ENCODE peak calls at places on chromosome 1, in eight cellular contexts. One of them, this sample, is unnamed.

GRCh38 chr1:228969968-228970800 is 234.9 kb downstream of the RHOU start:
- DNase-seq in testis: no peak
- DNase-seq in neural progenitor cell: no peak
- DNase-seq in stomach: no peak
- DNase-seq in tibial artery: no peak
- DNase-seq in foreskin fibroblast: no peak
- DNase-seq in GM12864: no peak
- DNase-seq in IMR-90: no peak
- DNase-seq in this sample: peak

GRCh38 chr1:185880779-185881333 is 146.7 kb downstream of the HMCN1 start:
- DNase-seq in testis: no peak
- DNase-seq in neural progenitor cell: no peak
- DNase-seq in stomach: no peak
- DNase-seq in tibial artery: peak
- DNase-seq in foreskin fibroblast: no peak
- DNase-seq in GM12864: no peak
- DNase-seq in IMR-90: no peak
- DNase-seq in this sample: peak

GRCh38 chr1:243482237-243483022 is 226.6 kb downstream of the SDCCAG8 start:
- DNase-seq in testis: no peak
- DNase-seq in neural progenitor cell: peak
- DNase-seq in stomach: no peak
- DNase-seq in tibial artery: no peak
- DNase-seq in foreskin fibroblast: peak
- DNase-seq in GM12864: no peak
- DNase-seq in IMR-90: peak
- DNase-seq in this sample: no peak

GRCh38 chr1:98388431-98388830 is 273.1 kb upstream of the SNX7 start:
- DNase-seq in testis: peak
- DNase-seq in neural progenitor cell: no peak
- DNase-seq in stomach: no peak
- DNase-seq in tibial artery: no peak
- DNase-seq in foreskin fibroblast: peak
- DNase-seq in GM12864: peak
- DNase-seq in IMR-90: peak
- DNase-seq in this sample: no peak

GRCh38 chr1:239493736-239494285 is 107.4 kb downstream of the CHRM3 start:
- DNase-seq in testis: no peak
- DNase-seq in neural progenitor cell: no peak
- DNase-seq in stomach: no peak
- DNase-seq in tibial artery: no peak
- DNase-seq in foreskin fibroblast: no peak
- DNase-seq in GM12864: no peak
- DNase-seq in IMR-90: no peak
- DNase-seq in this sample: no peak

GRCh38 chr1:59593798-59594790 is 220.7 kb upstream of the HOOK1 start:
- DNase-seq in testis: no peak
- DNase-seq in neural progenitor cell: no peak
- DNase-seq in stomach: no peak
- DNase-seq in tibial artery: no peak
- DNase-seq in foreskin fibroblast: no peak
- DNase-seq in GM12864: no peak
- DNase-seq in IMR-90: no peak
- DNase-seq in this sample: no peak

GRCh38 chr1:115355069-115355468 is 17.0 kb upstream of the NGF start:
- DNase-seq in testis: no peak
- DNase-seq in neural progenitor cell: no peak
- DNase-seq in stomach: no peak
- DNase-seq in tibial artery: no peak
- DNase-seq in foreskin fibroblast: no peak
- DNase-seq in GM12864: no peak
- DNase-seq in IMR-90: no peak
- DNase-seq in this sample: no peak

GRCh38 chr1:2982615-2983318 is 38.5 kb upstream of the ACTRT2 start:
- DNase-seq in testis: no peak
- DNase-seq in neural progenitor cell: no peak
- DNase-seq in stomach: no peak
- DNase-seq in tibial artery: peak
- DNase-seq in foreskin fibroblast: no peak
- DNase-seq in GM12864: no peak
- DNase-seq in IMR-90: no peak
- DNase-seq in this sample: peak

GRCh38 chr1:232486006-232486405 is 143.9 kb downstream of the SIPA1L2 start:
- DNase-seq in testis: no peak
- DNase-seq in neural progenitor cell: no peak
- DNase-seq in stomach: no peak
- DNase-seq in tibial artery: no peak
- DNase-seq in foreskin fibroblast: no peak
- DNase-seq in GM12864: no peak
- DNase-seq in IMR-90: peak
- DNase-seq in this sample: no peak

GRCh38 chr1:150196411-150196810 is 39.5 kb downstream of the ANP32E start:
- DNase-seq in testis: no peak
- DNase-seq in neural progenitor cell: no peak
- DNase-seq in stomach: no peak
- DNase-seq in tibial artery: no peak
- DNase-seq in foreskin fibroblast: no peak
- DNase-seq in GM12864: no peak
- DNase-seq in IMR-90: no peak
- DNase-seq in this sample: no peak

GRCh38 chr1:176949033-176949662 is 215.4 kb downstream of the ASTN1 start:
- DNase-seq in testis: peak
- DNase-seq in neural progenitor cell: peak
- DNase-seq in stomach: peak
- DNase-seq in tibial artery: no peak
- DNase-seq in foreskin fibroblast: peak
- DNase-seq in GM12864: peak
- DNase-seq in IMR-90: peak
- DNase-seq in this sample: no peak

GRCh38 chr1:181317261-181317924 is 165.9 kb upstream of the CACNA1E start:
- DNase-seq in testis: no peak
- DNase-seq in neural progenitor cell: peak
- DNase-seq in stomach: no peak
- DNase-seq in tibial artery: no peak
- DNase-seq in foreskin fibroblast: no peak
- DNase-seq in GM12864: no peak
- DNase-seq in IMR-90: no peak
- DNase-seq in this sample: no peak

GRCh38 chr1:43327549-43328292 is 9.9 kb upstream of the MPL start:
- DNase-seq in testis: no peak
- DNase-seq in neural progenitor cell: no peak
- DNase-seq in stomach: no peak
- DNase-seq in tibial artery: no peak
- DNase-seq in foreskin fibroblast: peak
- DNase-seq in GM12864: no peak
- DNase-seq in IMR-90: peak
- DNase-seq in this sample: no peak

GRCh38 chr1:22533244-22533643 is 30.0 kb upstream of the EPHA8 start:
- DNase-seq in testis: no peak
- DNase-seq in neural progenitor cell: no peak
- DNase-seq in stomach: no peak
- DNase-seq in tibial artery: no peak
- DNase-seq in foreskin fibroblast: no peak
- DNase-seq in GM12864: no peak
- DNase-seq in IMR-90: no peak
- DNase-seq in this sample: no peak

GRCh38 chr1:243483952-243484351 is 228.1 kb downstream of the SDCCAG8 start:
- DNase-seq in testis: no peak
- DNase-seq in neural progenitor cell: no peak
- DNase-seq in stomach: no peak
- DNase-seq in tibial artery: no peak
- DNase-seq in foreskin fibroblast: no peak
- DNase-seq in GM12864: no peak
- DNase-seq in IMR-90: no peak
- DNase-seq in this sample: no peak

GRCh38 chr1:208045410-208046252 is 134.7 kb upstream of the CD34 start:
- DNase-seq in testis: no peak
- DNase-seq in neural progenitor cell: no peak
- DNase-seq in stomach: no peak
- DNase-seq in tibial artery: no peak
- DNase-seq in foreskin fibroblast: no peak
- DNase-seq in GM12864: no peak
- DNase-seq in IMR-90: no peak
- DNase-seq in this sample: no peak

GRCh38 chr1:93822710-93823425 is 56.1 kb downstream of the DNTTIP2 start:
- DNase-seq in testis: no peak
- DNase-seq in neural progenitor cell: no peak
- DNase-seq in stomach: no peak
- DNase-seq in tibial artery: no peak
- DNase-seq in foreskin fibroblast: no peak
- DNase-seq in GM12864: no peak
- DNase-seq in IMR-90: peak
- DNase-seq in this sample: no peak

GRCh38 chr1:23367791-23368561 is 1.7 kb downstream of the ZNF436 start:
- DNase-seq in testis: peak
- DNase-seq in neural progenitor cell: peak
- DNase-seq in stomach: peak
- DNase-seq in tibial artery: peak
- DNase-seq in foreskin fibroblast: peak
- DNase-seq in GM12864: peak
- DNase-seq in IMR-90: peak
- DNase-seq in this sample: peak

GRCh38 chr1:246113555-246114095 is 393.5 kb downstream of the SMYD3 start:
- DNase-seq in testis: no peak
- DNase-seq in neural progenitor cell: no peak
- DNase-seq in stomach: no peak
- DNase-seq in tibial artery: no peak
- DNase-seq in foreskin fibroblast: no peak
- DNase-seq in GM12864: no peak
- DNase-seq in IMR-90: peak
- DNase-seq in this sample: no peak

GRCh38 chr1:212613440-212614335 is 5.1 kb downstream of the ATF3 start:
- DNase-seq in testis: no peak
- DNase-seq in neural progenitor cell: no peak
- DNase-seq in stomach: no peak
- DNase-seq in tibial artery: no peak
- DNase-seq in foreskin fibroblast: no peak
- DNase-seq in GM12864: no peak
- DNase-seq in IMR-90: no peak
- DNase-seq in this sample: no peak
- H3K4me3 ChIP-seq in testis: no peak
- H3K4me3 ChIP-seq in neural progenitor cell: no peak
- H3K4me3 ChIP-seq in stomach: no peak
- H3K4me3 ChIP-seq in tibial artery: no peak
- H3K4me3 ChIP-seq in foreskin fibroblast: no peak
- H3K4me3 ChIP-seq in GM12864: peak
- H3K4me3 ChIP-seq in IMR-90: no peak
- H3K4me3 ChIP-seq in this sample: no peak

GRCh38 chr1:83704350-83704749 is 294.6 kb downstream of the TTLL7 start:
- DNase-seq in testis: no peak
- DNase-seq in neural progenitor cell: peak
- DNase-seq in stomach: no peak
- DNase-seq in tibial artery: no peak
- DNase-seq in foreskin fibroblast: no peak
- DNase-seq in GM12864: no peak
- DNase-seq in IMR-90: no peak
- DNase-seq in this sample: no peak
- TF ChIP-seq CTCF in testis: no peak
- TF ChIP-seq CTCF in neural progenitor cell: peak
- TF ChIP-seq CTCF in stomach: no peak
- TF ChIP-seq CTCF in tibial artery: no peak
- TF ChIP-seq CTCF in foreskin fibroblast: no peak
- TF ChIP-seq CTCF in GM12864: no peak
- TF ChIP-seq CTCF in IMR-90: no peak
- TF ChIP-seq CTCF in this sample: no peak

DNA sequence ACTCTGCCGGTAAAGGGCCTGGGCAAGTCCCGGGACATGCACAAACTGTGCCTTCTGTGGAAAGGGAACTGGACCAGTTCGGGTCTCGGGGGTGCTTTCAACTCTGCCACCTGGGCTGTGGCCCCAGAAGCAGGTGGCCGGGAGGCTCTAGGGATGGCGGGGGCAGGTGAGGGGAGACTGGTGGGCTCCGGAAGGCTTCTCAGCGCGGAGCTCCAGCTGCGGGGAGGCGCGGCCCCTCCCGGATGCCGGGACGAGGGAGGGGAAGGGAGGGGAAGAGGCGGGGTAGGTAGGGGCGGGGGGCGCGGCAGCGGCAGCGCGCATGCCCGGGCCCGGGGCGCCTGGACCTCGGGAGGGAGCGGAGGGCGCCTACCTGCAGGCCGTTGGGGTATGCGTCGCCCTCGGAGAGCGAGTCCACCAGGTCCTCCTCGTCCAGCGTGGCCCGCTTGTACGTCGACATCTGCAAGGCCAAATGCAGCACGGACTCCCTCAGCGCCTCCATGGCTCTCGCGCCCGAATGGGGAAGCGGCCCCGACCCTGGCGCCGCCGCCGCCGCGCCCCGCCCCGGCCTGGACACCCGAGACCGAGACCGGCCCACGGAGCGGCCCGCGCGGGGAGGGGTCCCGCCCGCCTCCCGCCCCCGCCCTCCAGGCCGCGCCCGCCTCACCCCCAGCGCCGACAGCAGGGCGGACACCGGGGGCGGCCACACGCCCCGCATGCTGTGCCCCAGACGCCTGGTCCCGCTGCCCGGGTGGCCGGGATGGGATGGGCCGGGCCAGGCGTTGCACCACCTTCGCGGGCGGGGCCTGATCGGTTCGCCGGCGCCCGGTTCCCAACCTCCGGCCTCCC is at the start of gene ECE1:
- DNase-seq in testis: peak
- DNase-seq in neural progenitor cell: peak
- DNase-seq in stomach: peak
- DNase-seq in tibial artery: peak
- DNase-seq in foreskin fibroblast: no peak
- DNase-seq in GM12864: no peak
- DNase-seq in IMR-90: no peak
- DNase-seq in this sample: peak
- H3K4me3 ChIP-seq in testis: peak
- H3K4me3 ChIP-seq in neural progenitor cell: peak
- H3K4me3 ChIP-seq in stomach: peak
- H3K4me3 ChIP-seq in tibial artery: peak
- H3K4me3 ChIP-seq in foreskin fibroblast: peak
- H3K4me3 ChIP-seq in GM12864: peak
- H3K4me3 ChIP-seq in IMR-90: peak
- H3K4me3 ChIP-seq in this sample: peak

GRCh38 chr1:33165809-33166208 is 16.0 kb downstream of the TRIM62 start:
- DNase-seq in testis: no peak
- DNase-seq in neural progenitor cell: no peak
- DNase-seq in stomach: no peak
- DNase-seq in tibial artery: no peak
- DNase-seq in foreskin fibroblast: no peak
- DNase-seq in GM12864: no peak
- DNase-seq in IMR-90: no peak
- DNase-seq in this sample: no peak

GRCh38 chr1:33169290-33170055 is 12.4 kb downstream of the TRIM62 start:
- DNase-seq in testis: no peak
- DNase-seq in neural progenitor cell: peak
- DNase-seq in stomach: no peak
- DNase-seq in tibial artery: peak
- DNase-seq in foreskin fibroblast: no peak
- DNase-seq in GM12864: no peak
- DNase-seq in IMR-90: peak
- DNase-seq in this sample: no peak

GRCh38 chr1:33170351-33171274 is 11.2 kb downstream of the TRIM62 start:
- DNase-seq in testis: no peak
- DNase-seq in neural progenitor cell: no peak
- DNase-seq in stomach: no peak
- DNase-seq in tibial artery: peak
- DNase-seq in foreskin fibroblast: no peak
- DNase-seq in GM12864: no peak
- DNase-seq in IMR-90: no peak
- DNase-seq in this sample: no peak

GRCh38 chr1:33167650-33168447 is 14.0 kb downstream of the TRIM62 start:
- DNase-seq in testis: no peak
- DNase-seq in neural progenitor cell: no peak
- DNase-seq in stomach: no peak
- DNase-seq in tibial artery: no peak
- DNase-seq in foreskin fibroblast: no peak
- DNase-seq in GM12864: no peak
- DNase-seq in IMR-90: no peak
- DNase-seq in this sample: no peak

GRCh38 chr1:33168556-33169289 is 13.1 kb downstream of the TRIM62 start:
- DNase-seq in testis: no peak
- DNase-seq in neural progenitor cell: no peak
- DNase-seq in stomach: no peak
- DNase-seq in tibial artery: peak
- DNase-seq in foreskin fibroblast: no peak
- DNase-seq in GM12864: no peak
- DNase-seq in IMR-90: peak
- DNase-seq in this sample: no peak
- TF ChIP-seq CTCF in testis: no peak
- TF ChIP-seq CTCF in neural progenitor cell: no peak
- TF ChIP-seq CTCF in stomach: no peak
- TF ChIP-seq CTCF in tibial artery: no peak
- TF ChIP-seq CTCF in foreskin fibroblast: no peak
- TF ChIP-seq CTCF in GM12864: peak
- TF ChIP-seq CTCF in IMR-90: peak
- TF ChIP-seq CTCF in this sample: no peak

This sample was measured in coronary artery.